ENCODE peak calls at places on chromosome 9, in seven cellular contexts. J, I, M, C, D, H and W are unnamed samples.

GRCh38 chr9:112531666-112532282 is 45.1 kb downstream of the KIAA1958 start:
- DNase-seq in D (no peak), H (no peak), C (no peak), I (no peak), M (no peak), J (no peak), W (no peak)

GRCh38 chr9:90141723-90142122 is 500.9 kb downstream of the DIRAS2 start:
- DNase-seq in C (peak), D (peak), M (no peak), J (no peak), I (no peak), H (peak), W (no peak)

GRCh38 chr9:87662808-87663528 is 63.0 kb upstream of the CTSL start:
- DNase-seq in D (peak), H (peak), C (peak), J (no peak), M (peak), I (peak), W (peak)

GRCh38 chr9:130835441-130836298 is 616 bp downstream of the ABL1 start:
- DNase-seq in C (no peak), D (no peak), H (peak), M (peak), I (peak), J (no peak), W (no peak)

GRCh38 chr9:108099854-108100253 is 610.3 kb upstream of the KLF4 start:
- DNase-seq in I (no peak), C (peak), M (no peak), J (no peak), H (no peak), D (peak), W (no peak)

GRCh38 chr9:16039103-16039987 is 486.5 kb downstream of the CCDC171 start:
- DNase-seq in C (no peak), M (peak), J (no peak), I (no peak), D (no peak), H (no peak), W (no peak)

GRCh38 chr9:113298924-113299770 is 4.0 kb downstream of the RNF183 start:
- DNase-seq in M (no peak), I (no peak), C (no peak), H (no peak), D (no peak), J (no peak), W (no peak)

GRCh38 chr9:137095664-137096517 is 9.1 kb downstream of the MAN1B1 start:
- DNase-seq in J (no peak), H (peak), C (no peak), I (no peak), D (no peak), M (no peak), W (no peak)

GRCh38 chr9:137026828-137027227 is 1.2 kb downstream of the ABCA2 start:
- DNase-seq in M (no peak), H (no peak), D (no peak), J (no peak), C (no peak), I (no peak), W (no peak)

GRCh38 chr9:82281066-82281465 is 292.5 kb downstream of the SPATA31D1 start:
- DNase-seq in I (no peak), M (no peak), J (no peak), H (no peak), D (no peak), C (no peak), W (no peak)

DNA sequence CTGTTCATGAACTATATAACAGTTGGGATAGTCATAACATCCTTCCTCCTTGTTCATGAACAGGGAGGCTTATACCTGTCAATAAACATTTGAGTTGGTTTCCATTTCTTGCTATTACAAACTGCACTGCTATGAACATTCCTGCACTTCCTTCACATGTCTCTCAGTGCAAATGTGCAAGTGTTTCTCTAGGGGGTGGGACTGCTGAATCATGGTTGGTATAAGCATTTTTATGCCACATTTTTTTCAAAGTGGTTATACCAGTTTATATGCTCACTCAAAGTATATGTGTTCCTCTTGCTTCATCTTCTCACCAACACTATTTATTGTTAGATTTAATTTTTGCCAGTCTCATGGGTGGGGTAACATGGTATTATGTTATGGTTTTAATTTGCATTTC is 25.8 kb upstream of the TPD52L3 start:
- DNase-seq in H (no peak), C (peak), I (no peak), M (no peak), D (peak), J (no peak), W (no peak)
- TF ChIP-seq CTCF in H (no peak), C (no peak), I (no peak), M (no peak), D (no peak), J (no peak), W (no peak)

GRCh38 chr9:12813960-12814876 is 39.4 kb downstream of the LURAP1L start:
- DNase-seq in I (no peak), D (peak), H (no peak), J (peak), C (peak), M (peak), W (peak)
- TF ChIP-seq CTCF in I (peak), D (no peak), H (no peak), J (peak), C (peak), M (peak), W (no peak)

GRCh38 chr9:1619915-1620705 is 395.0 kb upstream of the SMARCA2 start:
- DNase-seq in M (no peak), H (no peak), D (peak), J (no peak), I (no peak), C (peak), W (no peak)
- TF ChIP-seq CTCF in M (no peak), H (no peak), D (peak), J (no peak), I (peak), C (peak), W (no peak)

DNA sequence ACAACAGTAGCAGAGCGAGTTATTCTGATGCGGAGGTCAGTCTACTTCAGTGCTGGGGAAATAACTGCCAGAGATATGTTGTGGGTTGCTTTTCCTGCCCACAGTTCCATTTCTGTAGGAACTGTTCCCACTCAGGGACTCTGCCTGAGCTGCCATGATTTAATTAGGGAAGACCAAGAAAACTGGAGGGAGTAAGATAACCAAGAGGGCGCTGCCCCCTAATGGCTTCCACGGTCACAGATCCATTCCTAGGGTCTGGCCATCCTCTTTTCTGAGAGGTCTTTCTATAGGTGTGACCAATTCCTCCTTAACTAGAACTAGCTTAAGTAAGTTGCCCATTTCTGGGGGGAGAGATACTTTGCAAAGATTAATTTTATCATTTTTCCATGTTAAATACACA is 125.9 kb downstream of the APBA1 start:
- DNase-seq in M (no peak), H (no peak), D (no peak), J (no peak), I (no peak), C (peak), W (no peak)
- TF ChIP-seq CTCF in M (no peak), H (no peak), D (peak), J (peak), I (peak), C (peak), W (no peak)

GRCh38 chr9:92614763-92615441 is 55.0 kb downstream of the IPPK start:
- DNase-seq in D (no peak), I (no peak), H (no peak), C (no peak), J (no peak), M (peak), W (no peak)

GRCh38 chr9:92617195-92617813 is 52.6 kb downstream of the IPPK start:
- DNase-seq in M (no peak), C (no peak), J (no peak), H (no peak), D (no peak), I (no peak), W (no peak)

GRCh38 chr9:92617951-92618510 is 51.9 kb downstream of the IPPK start:
- DNase-seq in I (no peak), C (no peak), H (no peak), J (no peak), D (no peak), M (no peak), W (no peak)

GRCh38 chr9:92615790-92616189 is 54.1 kb downstream of the IPPK start:
- DNase-seq in C (no peak), M (no peak), I (no peak), H (no peak), J (no peak), D (no peak), W (no peak)

DNA sequence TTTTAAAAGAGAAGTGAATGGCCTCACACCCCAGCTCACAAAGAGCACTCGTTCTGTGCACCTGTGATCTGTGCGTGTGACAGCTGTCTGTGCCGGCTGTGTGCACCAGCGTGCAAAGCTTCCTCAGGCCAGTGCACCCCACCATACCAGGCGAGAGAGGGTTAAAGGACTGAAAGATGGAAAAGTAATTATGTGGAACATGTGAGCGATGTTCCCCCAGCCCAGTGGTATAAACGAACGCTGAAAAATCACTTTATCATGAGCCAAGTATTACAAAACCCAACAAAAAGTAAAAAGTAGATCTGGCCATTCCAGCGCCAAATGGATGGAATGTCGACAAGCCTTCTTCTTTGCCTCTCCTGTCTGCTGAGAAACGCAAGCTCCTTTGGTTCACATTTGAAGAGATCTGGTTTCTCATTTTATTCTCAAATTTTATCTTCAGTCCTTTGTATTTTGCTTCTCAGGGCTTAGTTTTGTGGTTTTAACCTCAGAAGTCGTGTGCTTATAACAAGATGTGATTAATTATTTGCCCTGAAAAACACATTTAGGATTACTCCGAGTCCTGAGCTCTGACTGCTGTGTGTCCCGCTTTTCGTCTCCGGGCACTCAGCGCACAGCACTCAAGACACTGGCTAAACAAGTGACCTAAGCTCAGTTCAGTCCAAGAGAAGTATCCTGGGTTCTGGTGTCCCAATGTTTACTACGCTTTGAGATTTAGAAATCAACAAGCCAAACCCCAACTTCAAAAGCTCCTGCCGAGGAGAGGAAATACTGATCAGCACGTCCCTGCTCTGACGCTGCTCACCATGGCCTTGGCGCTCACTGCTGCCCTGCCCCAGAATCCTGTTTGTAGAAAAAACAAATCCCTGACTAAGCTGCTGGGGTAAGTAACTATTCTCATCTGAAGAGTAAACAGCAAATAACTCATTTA is 53.5 kb downstream of the IPPK start:
- DNase-seq in C (no peak), H (no peak), D (no peak), J (no peak), I (no peak), M (peak), W (no peak)
- TF ChIP-seq CTCF in C (no peak), H (no peak), D (no peak), J (no peak), I (no peak), M (no peak), W (no peak)

GRCh38 chr9:127206666-127207065 is 57.9 kb upstream of the GARNL3 start:
- DNase-seq in M (no peak), J (no peak), C (no peak), I (no peak), D (no peak), H (no peak), W (no peak)

GRCh38 chr9:127203501-127204327 is 60.9 kb upstream of the GARNL3 start:
- DNase-seq in H (no peak), C (no peak), M (no peak), I (peak), D (no peak), J (no peak), W (no peak)

GRCh38 chr9:127205952-127206351 is 58.6 kb upstream of the GARNL3 start:
- DNase-seq in D (no peak), M (no peak), C (no peak), I (no peak), H (no peak), J (no peak), W (no peak)

GRCh38 chr9:127202461-127203139 is 62.0 kb upstream of the GARNL3 start:
- DNase-seq in I (peak), H (no peak), M (no peak), D (no peak), J (no peak), C (no peak), W (no peak)

GRCh38 chr9:127204771-127205470 is 59.7 kb upstream of the GARNL3 start:
- DNase-seq in D (peak), I (peak), J (no peak), C (peak), M (no peak), H (no peak), W (no peak)
- TF ChIP-seq CTCF in D (no peak), I (peak), J (peak), C (peak), M (no peak), H (no peak), W (no peak)

DNA sequence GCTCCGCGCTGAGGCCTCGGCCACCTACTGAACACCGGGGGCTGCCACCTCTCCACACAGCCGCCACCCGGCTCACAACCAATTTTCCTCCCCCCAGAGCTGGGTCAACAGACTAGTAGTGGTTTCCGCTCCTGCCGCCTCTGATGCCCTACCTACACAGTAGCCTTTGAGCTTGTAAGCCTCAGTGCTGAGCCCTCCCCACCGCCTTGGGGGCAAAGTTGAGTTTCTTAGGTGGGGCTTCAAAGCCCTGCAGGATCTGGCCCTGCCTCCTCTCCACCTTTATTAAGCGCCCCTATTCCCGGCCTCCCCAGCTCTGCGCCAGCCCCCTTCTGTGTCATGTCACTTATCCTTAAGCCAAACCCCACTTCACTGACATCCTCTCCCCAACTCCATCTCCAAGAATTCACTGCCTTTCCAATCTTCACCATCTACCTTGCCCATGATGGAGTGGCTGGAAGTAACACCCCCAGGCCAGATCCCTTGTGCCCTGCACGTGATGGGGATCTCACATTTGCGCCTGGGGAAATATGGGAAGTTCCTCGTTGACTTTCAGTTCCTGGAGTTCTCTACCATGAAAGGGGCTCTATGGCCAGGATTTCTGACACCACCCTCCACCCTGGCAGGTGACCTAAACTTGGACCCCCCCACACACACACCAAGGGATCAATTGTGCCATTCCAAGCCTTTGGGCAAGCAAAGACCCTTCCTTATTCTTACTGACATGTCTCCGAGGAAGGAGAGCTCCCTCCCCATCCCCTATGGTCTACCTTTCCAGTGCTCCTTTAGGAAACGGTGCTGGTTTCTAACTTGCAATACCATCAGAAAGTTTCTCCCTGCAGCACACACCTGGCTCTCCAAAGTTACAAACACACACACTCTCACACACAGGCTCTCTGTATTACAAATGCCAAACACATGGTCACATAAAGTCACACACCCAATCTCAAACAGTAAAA is 2.7 kb upstream of the CNTFR start:
- DNase-seq in M (no peak), H (no peak), C (no peak), D (no peak), I (no peak), J (no peak), W (no peak)
- TF ChIP-seq CTCF in M (no peak), H (no peak), C (no peak), D (no peak), I (no peak), J (no peak), W (no peak)